ENCODE peak calls at places on chromosomes 7 and 10, in eight cellular contexts. I is activated T-helper 9 cell treated with anti-CD3 and anti-CD28 coated beads, Interleukin-2, amount 50 U/mL, for 16 hours; D is activated CD4-positive, alpha-beta T cell treated with anti-CD3 and anti-CD28 coated beads for 24 hours; R is iPS-NIHi11; G is NCI-H2171; M is CD4-positive, CD25-positive, alpha-beta regulatory T cell; O is stimulated activated CD4-positive, alpha-beta T cell treated with anti-CD3 and anti-CD28 coated beads, Interleukin-1b, Interleukin-23, amount 100 ng/mL, for 1 hour; F is nucleus accumbens. W is an unnamed sample.

GRCh38 chr7:99679032-99679399 is 780 bp downstream of the CYP3A5 start:
- DNase-seq in G (no peak), O (no peak), R (peak), D (no peak), M (no peak), F (no peak), I (no peak), W (peak)

GRCh38 chr7:129279757-129280156 is 54.9 kb downstream of the AHCYL2 start:
- DNase-seq in R (no peak), I (no peak), O (no peak), D (no peak), M (no peak), F (no peak), G (no peak), W (no peak)

GRCh38 chr10:59779656-59780521 is 26.6 kb upstream of the MRLN start:
- DNase-seq in D (no peak), O (no peak), I (no peak), M (no peak), F (no peak), G (no peak), R (no peak), W (peak)

GRCh38 chr7:46360811-46361210 is 439.7 kb upstream of the IGFBP3 start:
- DNase-seq in F (no peak), M (no peak), I (no peak), O (no peak), G (no peak), R (no peak), D (no peak), W (no peak)

GRCh38 chr10:82742478-82742877 is 867.5 kb downstream of the NRG3 start:
- DNase-seq in D (no peak), O (no peak), F (no peak), I (no peak), G (no peak), M (no peak), R (no peak), W (peak)

GRCh38 chr10:127243490-127244272 is 47.3 kb upstream of the INSYN2A start:
- DNase-seq in M (no peak), F (peak), D (no peak), I (no peak), G (no peak), O (no peak), R (peak), W (peak)

GRCh38 chr7:123410273-123410928 is 124.0 kb downstream of the IQUB start:
- DNase-seq in D (no peak), R (peak), I (no peak), G (no peak), M (no peak), F (no peak), O (no peak), W (peak)

GRCh38 chr10:5776150-5776880 is 36.9 kb downstream of the GDI2 start:
- DNase-seq in O (no peak), M (no peak), I (no peak), F (no peak), D (no peak), R (peak), G (no peak), W (no peak)

GRCh38 chr7:36312064-36312914 is 77.4 kb upstream of the ANLN start:
- DNase-seq in I (no peak), G (peak), R (peak), O (no peak), M (peak), F (no peak), D (no peak), W (no peak)

GRCh38 chr7:122511268-122511667 is 187.6 kb downstream of the RNF133 start:
- DNase-seq in R (no peak), O (no peak), F (no peak), M (no peak), I (no peak), D (no peak), G (no peak), W (no peak)